ENCODE peak calls at places on chromosomes 13 and 19, in five cellular contexts. K is stimulated activated CD4-positive, alpha-beta T cell treated with anti-CD3 and anti-CD28 coated beads, Interleukin-2, amount 100 ng/mL, for 48 hours; Y is cardiac muscle cell; Z is activated T-cell treated with anti-CD3 and anti-CD28 coated beads for 1 hour; P is T-helper 1 cell. N is an unnamed sample.

GRCh38 chr13:42981317-42981716 is 10.7 kb downstream of the EPSTI1 start:
- DNase-seq in Z (no peak), Y (peak), P (no peak), K (no peak), N (no peak)

GRCh38 chr19:56595548-56595899 is 422 bp downstream of the ZNF71 start:
- DNase-seq in K (no peak), Z (no peak), Y (no peak), P (no peak), N (no peak)

GRCh38 chr19:16559896-16560295 is 12.3 kb downstream of the SLC35E1 start:
- DNase-seq in K (no peak), Z (no peak), Y (no peak), P (no peak), N (no peak)

GRCh38 chr19:14979498-14980255 is at the start of gene SLC1A6:
- DNase-seq in P (no peak), Z (no peak), Y (no peak), K (no peak), N (no peak)

GRCh38 chr19:524062-524674 is 7.4 kb upstream of the CDC34 start:
- DNase-seq in K (no peak), Y (no peak), P (no peak), Z (no peak), N (no peak)

GRCh38 chr19:34096020-34096915 is 76.0 kb upstream of the LSM14A start:
- DNase-seq in Z (no peak), Y (peak), K (no peak), P (no peak), N (no peak)

GRCh38 chr13:99976502-99977115 is 5.0 kb upstream of the ZIC2 start:
- DNase-seq in Y (no peak), P (no peak), K (no peak), Z (no peak), N (no peak)

GRCh38 chr13:111304603-111305289 is 15.7 kb upstream of the TEX29 start:
- DNase-seq in P (no peak), Y (no peak), K (no peak), Z (no peak), N (no peak)

GRCh38 chr13:36428083-36428482 is 4.2 kb upstream of the CCNA1 start:
- DNase-seq in Z (no peak), Y (peak), K (no peak), P (no peak), N (no peak)

GRCh38 chr19:13150919-13151604 is 851 bp downstream of the IER2 start:
- DNase-seq in Y (peak), K (no peak), Z (no peak), P (no peak), N (peak)

GRCh38 chr19:51016798-51017683 is 2.5 kb downstream of the KLK10 start:
- DNase-seq in P (no peak), K (peak), Z (peak), Y (peak), N (peak)

GRCh38 chr19:8367327-8368001 is 3.5 kb downstream of the ANGPTL4 start:
- DNase-seq in K (no peak), P (no peak), Y (peak), Z (no peak), N (no peak)

GRCh38 chr19:3046621-3047306 is 15.5 kb downstream of the TLE5 start:
- DNase-seq in K (no peak), Z (no peak), Y (peak), P (no peak), N (no peak)

GRCh38 chr13:24651718-24652345 is 28.4 kb upstream of the ATP12A start:
- DNase-seq in Z (no peak), Y (no peak), K (no peak), P (no peak), N (no peak)

GRCh38 chr13:40664100-40665060 is 2.1 kb downstream of the FOXO1 start:
- DNase-seq in K (peak), Z (peak), P (peak), Y (peak), N (peak)

N was measured in activated B cell treated with CpG ODN at 0.5 μM for 24 hours.